ENCODE peak calls at places on chromosomes 3 and 15, in nine cellular contexts. N is AG04449, M is RWPE1, H is HCT116, P is heart left ventricle, J is neural crest cell, X is sigmoid colon, S is foreskin fibroblast, U is astrocyte of the spinal cord. W is an unnamed sample.

GRCh38 chr15:41891946-41892345 is 1.9 kb downstream of the SPTBN5 start:
- DNase-seq in N (no peak), M (no peak), H (no peak), P (no peak), J (no peak), X (no peak), S (no peak), U (no peak), W (no peak)

GRCh38 chr3:33980252-33980651 is 181.8 kb downstream of the PDCD6IP start:
- DNase-seq in N (peak), M (peak), H (peak), P (no peak), J (no peak), X (no peak), S (peak), U (peak), W (peak)

GRCh38 chr15:69044899-69045298 is 30.4 kb downstream of the NOX5 start:
- DNase-seq in N (peak), M (peak), H (no peak), P (no peak), J (no peak), X (no peak), S (peak), U (peak), W (peak)

GRCh38 chr3:65483475-65483874 is 555.2 kb downstream of the MAGI1 start:
- DNase-seq in N (peak), M (peak), H (no peak), P (peak), J (no peak), X (peak), S (peak), U (peak), W (peak)

GRCh38 chr3:16841906-16842709 is 42.6 kb upstream of the PLCL2 start:
- DNase-seq in N (no peak), M (no peak), H (no peak), P (no peak), J (no peak), X (peak), S (no peak), U (no peak), W (no peak)

GRCh38 chr15:36903922-36904479 is 196.3 kb downstream of the MEIS2 start:
- DNase-seq in N (no peak), M (peak), H (no peak), P (no peak), J (no peak), X (no peak), S (no peak), U (no peak), W (peak)

GRCh38 chr3:141743305-141743704 is 5.2 kb downstream of the RNF7 start:
- DNase-seq in N (no peak), M (no peak), H (no peak), P (no peak), J (no peak), X (no peak), S (no peak), U (no peak), W (no peak)

GRCh38 chr3:106957021-106957420 is 420.2 kb upstream of the CCDC54 start:
- DNase-seq in N (peak), M (no peak), H (no peak), P (no peak), J (no peak), X (no peak), S (peak), U (peak), W (no peak)

GRCh38 chr3:132783152-132783551 is 60.9 kb upstream of the NPHP3 start:
- DNase-seq in N (no peak), M (no peak), H (no peak), P (no peak), J (no peak), X (no peak), S (no peak), U (peak), W (peak)

GRCh38 chr3:195774917-195775316 is 36.8 kb downstream of the MUC4 start:
- DNase-seq in N (no peak), M (no peak), H (peak), P (no peak), J (peak), X (peak), S (peak), U (peak), W (no peak)

GRCh38 chr3:11850003-11850402 is 3.3 kb upstream of the TAMM41 start:
- DNase-seq in N (no peak), M (no peak), H (no peak), P (no peak), J (no peak), X (no peak), S (no peak), U (no peak), W (no peak)

GRCh38 chr3:123732447-123732846 is 147.6 kb upstream of the HACD2 start:
- DNase-seq in N (no peak), M (peak), H (no peak), P (no peak), J (no peak), X (no peak), S (peak), U (peak), W (peak)

GRCh38 chr3:106769045-106769444 is 608.2 kb upstream of the CCDC54 start:
- DNase-seq in N (no peak), M (no peak), H (no peak), P (no peak), J (no peak), X (no peak), S (no peak), U (no peak), W (no peak)

GRCh38 chr3:48408823-48409281 is 21.0 kb downstream of the PLXNB1 start:
- DNase-seq in N (no peak), M (no peak), H (no peak), P (peak), J (no peak), X (peak), S (no peak), U (no peak), W (no peak)

GRCh38 chr15:74937226-74937601 is 659 bp downstream of the COX5A start:
- DNase-seq in N (no peak), M (no peak), H (no peak), P (no peak), J (no peak), X (no peak), S (no peak), U (no peak), W (no peak)

GRCh38 chr3:118792191-118792590 is 242.5 kb downstream of the IGSF11 start:
- DNase-seq in N (no peak), M (no peak), H (no peak), P (no peak), J (no peak), X (no peak), S (no peak), U (no peak), W (no peak)

GRCh38 chr15:27826902-27827321 is 272.2 kb downstream of the OCA2 start:
- DNase-seq in N (no peak), M (no peak), H (no peak), P (no peak), J (no peak), X (no peak), S (peak), U (peak), W (no peak)

GRCh38 chr3:38648024-38648658 is 1.3 kb downstream of the SCN5A start:
- DNase-seq in N (no peak), M (no peak), H (no peak), P (no peak), J (no peak), X (peak), S (no peak), U (no peak), W (no peak)

GRCh38 chr15:78638658-78639314 is 2.2 kb downstream of the CHRNB4 start:
- DNase-seq in N (no peak), M (peak), H (peak), P (peak), J (peak), X (no peak), S (peak), U (peak), W (no peak)

GRCh38 chr15:99336794-99337193 is 85.5 kb downstream of the LRRC28 start:
- DNase-seq in N (no peak), M (no peak), H (no peak), P (no peak), J (no peak), X (no peak), S (no peak), U (no peak), W (no peak)

GRCh38 chr3:7332696-7333095 is 471.8 kb downstream of the GRM7 start:
- DNase-seq in N (no peak), M (no peak), H (no peak), P (no peak), J (no peak), X (no peak), S (no peak), U (no peak), W (no peak)

GRCh38 chr15:50487287-50487686 is 59.2 kb downstream of the USP50 start:
- DNase-seq in N (no peak), M (no peak), H (no peak), P (no peak), J (no peak), X (no peak), S (no peak), U (no peak), W (no peak)

GRCh38 chr15:101488300-101489164 is 975 bp downstream of the PCSK6 start:
- DNase-seq in N (no peak), M (no peak), H (no peak), P (no peak), J (no peak), X (no peak), S (no peak), U (no peak), W (no peak)

GRCh38 chr3:138078901-138079344 is 36.5 kb downstream of the DZIP1L start:
- DNase-seq in N (peak), M (peak), H (peak), P (no peak), J (no peak), X (no peak), S (peak), U (peak), W (peak)

GRCh38 chr15:25783607-25784131 is 79.5 kb downstream of the ATP10A start:
- DNase-seq in N (no peak), M (no peak), H (no peak), P (no peak), J (peak), X (peak), S (no peak), U (peak), W (no peak)

GRCh38 chr3:171064461-171064860 is 37.9 kb upstream of the SLC2A2 start:
- DNase-seq in N (no peak), M (no peak), H (no peak), P (no peak), J (no peak), X (no peak), S (no peak), U (no peak), W (peak)

GRCh38 chr15:45448066-45448510 is 69.7 kb upstream of the GATM start:
- DNase-seq in N (no peak), M (no peak), H (no peak), P (no peak), J (no peak), X (no peak), S (no peak), U (no peak), W (no peak)

GRCh38 chr15:31523027-31523654 is 196.5 kb downstream of the KLF13 start:
- DNase-seq in N (no peak), M (no peak), H (no peak), P (no peak), J (no peak), X (no peak), S (no peak), U (no peak), W (no peak)

GRCh38 chr15:81265256-81265943 is 58.5 kb downstream of the STARD5 start:
- DNase-seq in N (no peak), M (no peak), H (no peak), P (no peak), J (no peak), X (no peak), S (no peak), U (no peak), W (no peak)

GRCh38 chr15:73981761-73982222 is 10.3 kb downstream of the STOML1 start:
- DNase-seq in N (no peak), M (no peak), H (no peak), P (no peak), J (no peak), X (peak), S (no peak), U (peak), W (peak)

GRCh38 chr3:181735921-181736320 is 24.2 kb downstream of the SOX2 start:
- DNase-seq in N (no peak), M (no peak), H (no peak), P (no peak), J (no peak), X (no peak), S (no peak), U (no peak), W (no peak)

GRCh38 chr15:73265536-73266153 is 103.1 kb downstream of the HCN4 start:
- DNase-seq in N (no peak), M (peak), H (peak), P (no peak), J (peak), X (no peak), S (no peak), U (peak), W (peak)

GRCh38 chr3:177427540-177427939 is 230.3 kb upstream of the TBL1XR1 start:
- DNase-seq in N (no peak), M (peak), H (no peak), P (no peak), J (no peak), X (no peak), S (no peak), U (peak), W (peak)

GRCh38 chr3:171415070-171415469 is 45.1 kb downstream of the TNIK start:
- DNase-seq in N (no peak), M (peak), H (no peak), P (no peak), J (no peak), X (no peak), S (no peak), U (peak), W (peak)

GRCh38 chr3:59775781-59776270 is 726.0 kb upstream of the CFAP20DC start:
- DNase-seq in N (no peak), M (no peak), H (no peak), P (no peak), J (no peak), X (no peak), S (no peak), U (no peak), W (no peak)

GRCh38 chr15:37876900-37877299 is 57.5 kb upstream of the TMCO5A start:
- DNase-seq in N (no peak), M (no peak), H (no peak), P (no peak), J (no peak), X (no peak), S (no peak), U (no peak), W (no peak)

GRCh38 chr15:90603893-90604292 is 74.2 kb downstream of the CRTC3 start:
- DNase-seq in N (no peak), M (no peak), H (no peak), P (no peak), J (no peak), X (no peak), S (peak), U (no peak), W (no peak)
- TF ChIP-seq CTCF in N (peak), M (no peak), H (peak), P (peak), J (peak), X (peak), S (peak), U (peak), W (peak)

DNA sequence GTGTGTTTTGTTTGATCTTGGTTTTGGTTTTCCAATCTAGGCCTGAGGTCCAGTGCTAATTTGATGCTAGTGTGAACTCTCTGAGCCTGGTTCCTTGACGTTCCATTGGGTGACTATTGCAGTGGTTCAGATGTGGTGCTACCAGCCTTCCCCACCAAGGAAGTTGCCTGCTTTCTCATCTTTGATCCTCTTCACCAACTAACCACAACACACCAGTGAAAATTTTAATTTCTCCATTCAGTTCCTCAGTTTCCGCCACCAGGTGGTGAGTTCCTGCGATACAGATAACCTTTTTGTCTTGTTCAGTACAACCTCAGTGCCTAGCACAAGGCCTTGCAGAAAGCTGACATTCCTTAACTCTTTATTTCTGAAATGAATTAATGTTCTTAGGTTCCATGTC is 337.4 kb upstream of the TPRG1 start:
- DNase-seq in N (no peak), M (no peak), H (peak), P (no peak), J (no peak), X (no peak), S (no peak), U (no peak), W (no peak)
- TF ChIP-seq CTCF in N (no peak), M (no peak), H (no peak), P (no peak), J (no peak), X (no peak), S (no peak), U (no peak), W (no peak)

GRCh38 chr15:33621156-33621555 is 310.4 kb downstream of the RYR3 start:
- DNase-seq in N (no peak), M (no peak), H (no peak), P (no peak), J (no peak), X (no peak), S (no peak), U (no peak), W (no peak)

GRCh38 chr15:33618300-33618699 is 307.5 kb downstream of the RYR3 start:
- DNase-seq in N (no peak), M (no peak), H (no peak), P (no peak), J (no peak), X (no peak), S (no peak), U (no peak), W (no peak)

GRCh38 chr15:33623010-33623409 is 312.2 kb downstream of the RYR3 start:
- DNase-seq in N (no peak), M (no peak), H (no peak), P (no peak), J (no peak), X (no peak), S (no peak), U (no peak), W (no peak)
- TF ChIP-seq CTCF in N (no peak), M (no peak), H (no peak), P (no peak), J (peak), X (no peak), S (no peak), U (peak), W (peak)

DNA sequence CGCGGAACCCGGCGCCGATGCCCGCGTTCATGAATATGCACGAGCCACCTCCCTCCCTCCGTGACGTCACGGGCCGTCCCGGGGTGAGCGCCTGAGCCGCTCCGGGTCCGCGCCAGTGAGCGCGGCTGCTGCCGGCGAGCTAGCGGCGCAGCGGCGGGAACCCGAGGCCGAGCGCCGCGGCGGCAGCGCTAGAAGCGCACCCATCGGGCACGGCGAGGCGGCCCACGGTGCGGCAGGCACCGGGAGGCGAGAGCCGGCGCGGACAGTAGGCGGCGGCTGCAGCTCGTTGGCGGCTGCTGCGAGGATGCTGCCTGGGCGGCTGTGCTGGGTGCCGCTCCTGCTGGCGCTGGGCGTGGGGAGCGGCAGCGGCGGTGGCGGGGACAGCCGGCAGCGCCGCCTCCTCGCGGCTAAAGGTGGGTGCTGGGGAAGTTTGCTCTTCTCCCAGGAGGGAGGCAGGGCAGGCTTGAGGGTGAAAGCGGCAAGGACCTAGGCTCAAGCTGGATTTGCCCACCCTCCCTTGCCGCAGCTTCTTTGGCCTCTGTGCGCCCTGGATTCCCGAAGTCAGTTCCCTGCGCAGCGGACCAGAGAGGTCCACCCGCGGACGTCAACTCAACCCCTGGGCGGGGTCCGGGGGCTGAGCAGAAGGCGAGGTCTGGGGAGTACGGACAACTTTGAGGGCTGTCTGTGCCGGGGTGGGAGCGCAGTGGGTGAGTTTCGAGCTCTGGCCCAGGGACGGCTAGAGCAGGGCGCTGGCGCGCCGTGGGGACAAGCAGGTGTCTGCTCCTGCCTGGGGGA is at the start of gene CLSTN2:
- DNase-seq in N (no peak), M (peak), H (no peak), P (peak), J (peak), X (peak), S (peak), U (peak), W (peak)
- TF ChIP-seq CTCF in N (no peak), M (no peak), H (no peak), P (peak), J (peak), X (no peak), S (no peak), U (no peak), W (peak)

DNA sequence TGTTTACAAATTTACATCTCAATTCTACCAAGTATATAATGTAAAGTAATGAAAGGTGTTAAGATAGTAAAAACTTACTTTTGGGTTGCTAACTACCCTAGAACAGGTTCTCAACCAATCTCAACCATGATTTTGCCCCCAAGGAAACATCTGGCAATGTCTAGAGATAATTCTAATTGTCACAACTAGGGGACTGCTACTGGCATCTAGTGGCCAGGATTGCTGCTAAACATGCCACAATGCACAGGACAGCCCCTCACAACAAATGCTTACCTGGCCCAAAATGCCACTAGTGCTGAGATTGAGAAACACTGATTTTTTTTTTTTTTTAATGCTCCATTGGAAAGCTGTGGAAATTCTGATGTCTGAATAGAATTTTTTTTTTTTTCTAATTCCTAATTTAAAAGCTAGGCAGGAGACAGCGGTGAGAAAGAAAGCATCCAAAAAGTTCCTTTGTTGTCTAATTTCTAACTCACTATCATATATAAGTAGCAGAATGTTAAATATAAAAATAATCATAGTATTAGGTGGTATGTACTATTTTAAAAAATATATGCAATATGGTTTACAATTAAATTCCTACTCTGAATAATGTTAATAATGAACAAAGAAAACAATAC is 81.5 kb downstream of the TJP1 start:
- DNase-seq in N (no peak), M (no peak), H (no peak), P (no peak), J (no peak), X (no peak), S (no peak), U (no peak), W (no peak)
- TF ChIP-seq CTCF in N (peak), M (peak), H (peak), P (no peak), J (peak), X (no peak), S (peak), U (peak), W (peak)

GRCh38 chr3:152835311-152836102 is 576 bp downstream of the P2RY1 start:
- DNase-seq in N (no peak), M (peak), H (no peak), P (peak), J (peak), X (peak), S (peak), U (peak), W (peak)
- TF ChIP-seq CTCF in N (no peak), M (peak), H (no peak), P (peak), J (peak), X (no peak), S (no peak), U (peak), W (peak)